ENCODE peak calls at places on chromosomes 5 and 9, in five cellular contexts. Z is fibroblast of the conjunctiva; S is NB4; I is activated T-cell treated with anti-CD3 and anti-CD28 coated beads for 1 hour; D is stimulated activated CD4-positive, alpha-beta T cell treated with anti-CD3 and anti-CD28 coated beads, Interleukin-2, amount 100 ng/mL, for 48 hours. H is an unnamed sample.

GRCh38 chr9:631596-631995 is 209.9 kb upstream of the DMRT1 start:
- DNase-seq in Z (no peak), S (peak), I (no peak), D (no peak), H (no peak)

GRCh38 chr5:76986828-76987526 is 34.1 kb downstream of the CRHBP start:
- DNase-seq in Z (no peak), S (no peak), I (no peak), D (no peak), H (no peak)

GRCh38 chr5:138469540-138470321 is 4.5 kb downstream of the EGR1 start:
- DNase-seq in Z (no peak), S (no peak), I (peak), D (no peak), H (peak)

GRCh38 chr5:74649421-74649973 is 9.0 kb upstream of the ENC1 start:
- DNase-seq in Z (no peak), S (no peak), I (no peak), D (no peak), H (no peak)

GRCh38 chr9:98455957-98456621 is 200.6 kb upstream of the TBC1D2 start:
- DNase-seq in Z (peak), S (no peak), I (no peak), D (no peak), H (peak)

GRCh38 chr5:173429489-173430150 is 101.4 kb upstream of the STC2 start:
- DNase-seq in Z (no peak), S (no peak), I (no peak), D (no peak), H (no peak)

GRCh38 chr5:150584561-150585335 is 55.7 kb upstream of the SYNPO start:
- DNase-seq in Z (no peak), S (no peak), I (no peak), D (no peak), H (no peak)

GRCh38 chr5:62790348-62790747 is 211.7 kb downstream of the LRRC70 start:
- DNase-seq in Z (no peak), S (no peak), I (no peak), D (no peak), H (no peak)

GRCh38 chr9:91310037-91310436 is 51.7 kb downstream of the AUH start:
- DNase-seq in Z (no peak), S (no peak), I (no peak), D (no peak), H (no peak)

GRCh38 chr9:33468797-33469621 is 4.7 kb downstream of the NOL6 start:
- DNase-seq in Z (no peak), S (no peak), I (no peak), D (no peak), H (no peak)